ENCODE peak calls at places on chromosomes 3 and 15, in ten cellular contexts. I is H9, J is AG04450, W is GM23338, D is nephron progenitor cell, Z is stomach, K is endothelial cell, P is activated B cell treated with CpG ODN at 0.5 μM for 24 hours, B is GM13976, E is cardiac muscle cell. N is an unnamed sample.

GRCh38 chr15:31586841-31587240 is 260.2 kb downstream of the KLF13 start:
- DNase-seq in I (no peak), J (no peak), W (no peak), D (no peak), Z (no peak), K (no peak), P (no peak), B (no peak), E (no peak), N (no peak)

GRCh38 chr3:98454929-98455328 is 8.1 kb upstream of the OR5K1 start:
- DNase-seq in I (no peak), J (no peak), W (no peak), D (no peak), Z (no peak), K (no peak), P (no peak), B (no peak), E (no peak), N (no peak)

GRCh38 chr3:38086496-38086895 is 47.5 kb downstream of the DLEC1 start:
- DNase-seq in I (no peak), J (no peak), W (no peak), D (no peak), Z (no peak), K (no peak), P (no peak), B (no peak), E (no peak), N (no peak)

GRCh38 chr3:74426571-74426970 is 187.9 kb downstream of the CNTN3 start:
- DNase-seq in I (no peak), J (no peak), W (no peak), D (no peak), Z (no peak), K (no peak), P (no peak), B (no peak), E (no peak), N (no peak)

GRCh38 chr15:98649621-98649995 is 1.3 kb downstream of the IGF1R start:
- DNase-seq in I (no peak), J (no peak), W (no peak), D (peak), Z (peak), K (peak), P (no peak), B (no peak), E (peak), N (peak)

GRCh38 chr3:23004971-23005370 is 198.2 kb upstream of the UBE2E2 start:
- DNase-seq in I (no peak), J (peak), W (no peak), D (no peak), Z (no peak), K (no peak), P (no peak), B (no peak), E (no peak), N (no peak)

GRCh38 chr15:101088788-101089578 is 162.9 kb downstream of the CHSY1 start:
- DNase-seq in I (peak), J (no peak), W (peak), D (peak), Z (peak), K (peak), P (peak), B (peak), E (peak), N (peak)

GRCh38 chr3:158434412-158435038 is 136.5 kb upstream of the MLF1 start:
- DNase-seq in I (peak), J (peak), W (peak), D (peak), Z (peak), K (peak), P (no peak), B (no peak), E (peak), N (peak)

GRCh38 chr3:158313344-158313927 is 203.5 kb downstream of the RSRC1 start:
- DNase-seq in I (no peak), J (no peak), W (peak), D (no peak), Z (no peak), K (no peak), P (no peak), B (no peak), E (peak), N (no peak)

GRCh38 chr3:9217784-9218513 is 31.5 kb downstream of the SRGAP3 start:
- DNase-seq in I (no peak), J (no peak), W (no peak), D (no peak), Z (no peak), K (no peak), P (no peak), B (no peak), E (no peak), N (no peak)

DNA sequence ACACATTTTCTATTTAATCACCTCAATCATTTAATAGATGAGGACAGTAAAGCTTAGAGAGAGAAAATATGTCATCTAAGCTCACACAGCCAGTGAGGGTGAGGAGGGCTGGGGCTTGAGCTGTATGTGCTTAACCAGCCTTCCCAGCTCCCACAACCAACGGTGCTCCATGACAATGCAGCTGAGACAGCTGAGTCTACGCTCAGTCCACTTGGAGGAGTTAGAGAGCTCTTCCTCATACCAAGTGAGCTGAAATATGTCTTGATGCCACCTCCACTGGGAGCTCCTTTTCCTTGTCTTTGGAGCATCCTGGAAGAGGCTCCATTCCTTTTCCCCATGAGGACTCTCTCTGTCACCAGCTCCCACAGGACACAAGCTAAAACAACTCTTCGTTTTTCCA is 9.3 kb downstream of the HOMER2 start:
- DNase-seq in I (no peak), J (no peak), W (peak), D (no peak), Z (no peak), K (no peak), P (no peak), B (no peak), E (no peak), N (no peak)
- TF ChIP-seq CTCF in I (no peak), J (no peak), W (peak), D (no peak), Z (no peak), K (no peak), P (no peak), B (no peak), E (no peak), N (no peak)

DNA sequence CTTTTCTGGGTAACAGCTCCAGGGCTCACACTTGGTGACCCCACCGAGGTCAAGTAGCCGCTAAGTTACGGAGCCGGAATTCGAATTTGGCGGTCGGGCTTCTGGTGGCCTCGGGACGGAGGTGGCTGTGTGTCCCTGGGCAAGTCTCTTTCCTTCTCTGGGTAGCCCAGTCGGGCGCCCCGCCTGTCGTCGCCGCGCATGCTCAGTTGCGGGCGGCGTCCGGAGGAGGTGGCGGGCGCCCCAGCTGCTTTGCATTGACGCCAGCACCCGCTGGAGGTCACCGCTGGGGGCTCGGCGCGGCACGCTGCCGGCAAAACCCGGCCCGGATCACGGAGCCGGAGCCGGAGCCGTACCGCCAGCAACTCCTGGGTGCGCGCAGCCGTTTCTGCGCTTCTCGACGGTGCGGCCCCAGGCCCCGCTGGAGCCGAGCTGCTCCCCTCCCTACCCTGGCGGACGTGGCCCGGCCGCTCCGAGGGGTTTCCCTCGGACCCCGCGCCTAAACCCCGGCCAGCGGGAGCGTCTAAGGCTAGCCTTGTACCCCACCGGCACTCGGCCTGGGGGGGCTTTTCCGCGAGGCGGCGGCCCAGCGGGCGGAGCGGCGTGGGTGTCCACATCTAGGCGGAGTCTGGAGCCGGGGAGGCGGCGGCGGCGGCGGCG is 474 bp upstream of the PDE8A start:
- DNase-seq in I (peak), J (peak), W (peak), D (peak), Z (peak), K (peak), P (peak), B (peak), E (peak), N (peak)
- TF ChIP-seq CTCF in I (peak), J (no peak), W (no peak), D (no peak), Z (peak), K (no peak), P (no peak), B (no peak), E (peak), N (no peak)

GRCh38 chr3:127373701-127374625 is 86.1 kb upstream of the PRR20G start:
- DNase-seq in I (peak), J (no peak), W (peak), D (peak), Z (peak), K (peak), P (no peak), B (peak), E (peak), N (no peak)
- TF ChIP-seq CTCF in I (peak), J (peak), W (peak), D (peak), Z (no peak), K (peak), P (no peak), B (peak), E (peak), N (peak)

DNA sequence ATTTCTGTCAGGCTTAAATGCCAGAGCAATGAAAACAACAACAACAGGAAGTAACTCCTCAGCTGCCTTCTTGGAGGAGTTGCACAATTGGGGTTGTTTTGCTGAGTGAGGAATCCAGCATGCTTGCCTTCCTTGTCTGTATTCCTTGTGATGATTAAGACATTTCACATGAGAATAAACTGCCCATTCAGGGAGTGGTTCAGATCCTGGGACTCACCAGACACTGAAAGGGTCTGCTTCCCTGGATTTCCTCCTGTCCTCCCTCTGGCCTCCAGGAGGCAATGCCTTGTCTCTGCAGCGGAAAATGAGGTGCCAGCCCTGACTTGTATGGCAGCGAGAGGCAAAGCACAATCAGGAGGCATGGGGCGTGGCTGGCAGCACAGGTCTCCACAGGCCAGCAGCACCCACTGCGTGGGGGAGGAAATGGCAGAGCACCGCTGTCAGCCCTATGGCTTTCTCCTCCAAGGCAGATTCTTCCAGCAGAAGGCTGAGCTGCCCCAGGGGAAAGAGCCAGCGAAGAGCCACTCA is 41.5 kb downstream of the RBP2 start:
- DNase-seq in I (no peak), J (no peak), W (peak), D (no peak), Z (no peak), K (no peak), P (no peak), B (no peak), E (no peak), N (peak)
- TF ChIP-seq CTCF in I (peak), J (no peak), W (peak), D (no peak), Z (no peak), K (no peak), P (no peak), B (no peak), E (no peak), N (no peak)

GRCh38 chr3:106628407-106628806 is 748.8 kb upstream of the CCDC54 start:
- DNase-seq in I (no peak), J (peak), W (no peak), D (no peak), Z (no peak), K (no peak), P (no peak), B (no peak), E (no peak), N (no peak)
- TF ChIP-seq CTCF in I (no peak), J (no peak), W (no peak), D (no peak), Z (no peak), K (no peak), P (no peak), B (no peak), E (peak), N (no peak)

GRCh38 chr3:124034016-124034808 is 42.3 kb upstream of the ROPN1 start:
- DNase-seq in I (peak), J (no peak), W (peak), D (peak), Z (no peak), K (peak), P (peak), B (peak), E (peak), N (peak)

GRCh38 chr3:124032881-124033359 is 41.0 kb upstream of the ROPN1 start:
- DNase-seq in I (peak), J (peak), W (peak), D (peak), Z (peak), K (peak), P (peak), B (peak), E (peak), N (peak)

GRCh38 chr3:124032351-124032880 is 40.5 kb upstream of the ROPN1 start:
- DNase-seq in I (peak), J (no peak), W (peak), D (peak), Z (no peak), K (no peak), P (no peak), B (no peak), E (peak), N (no peak)

GRCh38 chr3:124034809-124035152 is 42.9 kb upstream of the ROPN1 start:
- DNase-seq in I (no peak), J (no peak), W (no peak), D (peak), Z (no peak), K (no peak), P (no peak), B (no peak), E (no peak), N (no peak)

DNA sequence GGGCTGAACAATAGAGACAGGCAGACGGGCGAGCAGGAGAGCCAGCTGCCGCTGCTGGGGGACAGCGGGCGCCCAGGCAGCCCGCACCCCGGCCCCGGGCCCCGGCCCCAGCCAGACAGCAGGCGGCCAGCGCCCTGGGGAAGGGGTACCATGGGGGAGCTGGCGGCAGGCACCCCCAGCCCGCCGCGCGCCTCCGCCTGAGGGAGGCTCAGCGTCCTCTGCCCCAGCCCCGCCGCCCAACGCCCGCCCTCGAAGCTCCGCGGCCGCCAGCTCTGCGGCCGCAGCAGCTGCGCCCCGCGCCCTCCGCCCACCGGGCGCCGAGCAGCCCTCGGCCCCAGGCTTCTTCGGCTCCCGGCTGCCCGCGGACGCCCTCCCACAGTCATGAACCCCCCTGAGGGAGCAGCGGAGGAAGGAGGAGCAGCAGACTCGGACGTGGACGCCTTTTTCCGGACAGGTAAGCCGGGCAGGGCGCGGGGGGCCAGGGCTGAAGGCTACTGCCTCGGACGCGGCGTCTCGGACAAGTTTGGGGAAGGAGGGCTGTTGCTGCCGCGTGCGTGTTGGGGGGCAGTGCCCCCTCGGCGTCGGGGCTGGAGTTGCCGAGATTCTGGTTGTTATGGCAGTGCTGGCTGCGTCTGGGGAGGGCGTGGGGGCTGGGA is 41.6 kb upstream of the ROPN1 start:
- DNase-seq in I (peak), J (no peak), W (peak), D (peak), Z (no peak), K (no peak), P (no peak), B (no peak), E (peak), N (peak)
- TF ChIP-seq CTCF in I (peak), J (no peak), W (no peak), D (peak), Z (no peak), K (peak), P (no peak), B (no peak), E (no peak), N (no peak)